ENCODE peak calls at places on chromosomes 6 and 20, in seven cellular contexts. Q, E, B, X, U, F and N are unnamed samples.

GRCh38 chr20:23200914-23201313 is 114.8 kb upstream of the CD93 start:
- DNase-seq in Q (peak), E (peak), B (peak), X (no peak), U (peak), F (peak), N (no peak)

GRCh38 chr20:35845561-35845960 is 73.7 kb downstream of the PHF20 start:
- DNase-seq in Q (no peak), E (no peak), B (no peak), X (no peak), U (no peak), F (no peak), N (no peak)

GRCh38 chr6:139161169-139161568 is 26.3 kb downstream of the HECA start:
- DNase-seq in Q (no peak), E (no peak), B (no peak), X (no peak), U (peak), F (no peak), N (no peak)

GRCh38 chr20:50572922-50573777 is 63.0 kb downstream of the PTPN1 start:
- DNase-seq in Q (peak), E (no peak), B (no peak), X (no peak), U (no peak), F (no peak), N (no peak)

GRCh38 chr6:47146426-47147174 is 104.5 kb upstream of the ADGRF1 start:
- DNase-seq in Q (no peak), E (peak), B (no peak), X (no peak), U (no peak), F (no peak), N (no peak)

GRCh38 chr6:2179950-2180349 is 65.5 kb downstream of the GMDS start:
- DNase-seq in Q (no peak), E (no peak), B (no peak), X (no peak), U (no peak), F (no peak), N (no peak)

GRCh38 chr6:109662192-109662591 is 28.8 kb downstream of the AK9 start:
- DNase-seq in Q (no peak), E (no peak), B (no peak), X (no peak), U (no peak), F (no peak), N (no peak)

GRCh38 chr6:11718461-11718860 is 60.1 kb downstream of the ADTRP start:
- DNase-seq in Q (no peak), E (no peak), B (no peak), X (no peak), U (no peak), F (no peak), N (no peak)

GRCh38 chr6:87670707-87671106 is 31.3 kb downstream of the AKIRIN2 start:
- DNase-seq in Q (no peak), E (no peak), B (no peak), X (no peak), U (no peak), F (no peak), N (no peak)

GRCh38 chr6:131636880-131637792 is at the start of gene ENPP3:
- DNase-seq in Q (no peak), E (no peak), B (no peak), X (no peak), U (peak), F (no peak), N (no peak)

GRCh38 chr6:39365281-39366074 is 43.0 kb upstream of the KCNK16 start:
- DNase-seq in Q (no peak), E (no peak), B (no peak), X (no peak), U (no peak), F (no peak), N (no peak)

GRCh38 chr6:25499851-25500250 is 152.2 kb upstream of the SCGN start:
- DNase-seq in Q (no peak), E (peak), B (no peak), X (no peak), U (no peak), F (no peak), N (no peak)

GRCh38 chr6:149458196-149458595 is 26.6 kb downstream of the ZC3H12D start:
- DNase-seq in Q (no peak), E (no peak), B (no peak), X (peak), U (no peak), F (no peak), N (no peak)

GRCh38 chr20:54219751-54220426 is 12.0 kb downstream of the PFDN4 start:
- DNase-seq in Q (peak), E (peak), B (no peak), X (no peak), U (peak), F (no peak), N (no peak)

GRCh38 chr6:126716012-126716411 is 376.1 kb downstream of the CENPW start:
- DNase-seq in Q (no peak), E (no peak), B (no peak), X (no peak), U (no peak), F (no peak), N (no peak)

GRCh38 chr6:109690373-109690739 is 646 bp downstream of the AK9 start:
- DNase-seq in Q (peak), E (peak), B (peak), X (peak), U (peak), F (peak), N (peak)

GRCh38 chr6:157912326-157912725 is 69.3 kb upstream of the SYNJ2 start:
- DNase-seq in Q (no peak), E (peak), B (no peak), X (no peak), U (no peak), F (no peak), N (no peak)

GRCh38 chr6:49453221-49453620 is 9.8 kb downstream of the MMUT start:
- DNase-seq in Q (no peak), E (peak), B (no peak), X (no peak), U (peak), F (no peak), N (no peak)

GRCh38 chr6:106163966-106164877 is 78.1 kb downstream of the PRDM1 start:
- DNase-seq in Q (no peak), E (no peak), B (no peak), X (peak), U (no peak), F (no peak), N (no peak)

GRCh38 chr6:158774734-158775449 is 44.3 kb downstream of the EZR start:
- DNase-seq in Q (no peak), E (no peak), B (no peak), X (no peak), U (no peak), F (no peak), N (no peak)

GRCh38 chr6:138099832-138100231 is 7.4 kb downstream of the PERP start:
- DNase-seq in Q (no peak), E (no peak), B (no peak), X (no peak), U (no peak), F (no peak), N (no peak)

GRCh38 chr20:10469599-10469998 is 34.5 kb downstream of the SLX4IP start:
- DNase-seq in Q (peak), E (peak), B (no peak), X (no peak), U (peak), F (peak), N (no peak)

GRCh38 chr6:30749554-30750378 is 5.4 kb upstream of the IER3 start:
- DNase-seq in Q (no peak), E (no peak), B (peak), X (no peak), U (peak), F (no peak), N (no peak)

GRCh38 chr6:150567823-150568383 is 31.8 kb upstream of the PLEKHG1 start:
- DNase-seq in Q (no peak), E (no peak), B (no peak), X (no peak), U (no peak), F (no peak), N (no peak)

GRCh38 chr20:22180244-22180643 is 404.1 kb downstream of the FOXA2 start:
- DNase-seq in Q (peak), E (peak), B (no peak), X (no peak), U (peak), F (no peak), N (no peak)

GRCh38 chr20:13099676-13100075 is 90.9 kb downstream of the SPTLC3 start:
- DNase-seq in Q (no peak), E (no peak), B (no peak), X (no peak), U (no peak), F (no peak), N (no peak)

GRCh38 chr6:137264308-137265075 is 45.3 kb upstream of the IFNGR1 start:
- DNase-seq in Q (no peak), E (no peak), B (no peak), X (no peak), U (no peak), F (no peak), N (no peak)

GRCh38 chr20:53926428-53927028 is 143.9 kb downstream of the BCAS1 start:
- DNase-seq in Q (no peak), E (no peak), B (peak), X (no peak), U (peak), F (no peak), N (no peak)

GRCh38 chr6:33901822-33902816 is 98.3 kb upstream of the MLN start:
- DNase-seq in Q (no peak), E (no peak), B (no peak), X (no peak), U (no peak), F (no peak), N (no peak)
- H3K27ac ChIP-seq in Q (no peak), E (no peak), B (no peak), X (no peak), U (no peak), F (no peak), N (no peak)

GRCh38 chr6:159983641-159984080 is 14.8 kb downstream of the IGF2R start:
- DNase-seq in Q (no peak), E (no peak), B (no peak), X (no peak), U (no peak), F (no peak), N (no peak)
- TF ChIP-seq POLR2AphosphoS5 in Q (no peak), E (no peak), B (no peak), X (peak), U (no peak), F (no peak), N (no peak)

GRCh38 chr6:168506460-168506859 is 65.5 kb downstream of the SMOC2 start:
- DNase-seq in Q (no peak), E (no peak), B (no peak), X (no peak), U (no peak), F (no peak), N (no peak)
- H3K4me3 ChIP-seq in Q (no peak), E (no peak), B (no peak), X (no peak), U (no peak), F (no peak), N (no peak)

GRCh38 chr20:5119143-5119434 is 669 bp downstream of the PCNA start:
- DNase-seq in Q (no peak), E (no peak), B (no peak), X (no peak), U (no peak), F (no peak), N (no peak)

GRCh38 chr20:5119435-5120188 is at the start of gene PCNA:
- DNase-seq in Q (peak), E (peak), B (peak), X (peak), U (peak), F (peak), N (peak)

GRCh38 chr20:5118220-5119142 is 1.3 kb downstream of the PCNA start:
- DNase-seq in Q (no peak), E (no peak), B (no peak), X (no peak), U (no peak), F (no peak), N (no peak)

GRCh38 chr20:5122861-5123260 is 3.1 kb upstream of the PCNA start:
- DNase-seq in Q (no peak), E (no peak), B (no peak), X (no peak), U (no peak), F (no peak), N (no peak)

GRCh38 chr20:5120189-5120484 is 379 bp upstream of the PCNA start:
- DNase-seq in Q (no peak), E (no peak), B (no peak), X (no peak), U (no peak), F (no peak), N (no peak)
- H3K27ac ChIP-seq in Q (peak), E (peak), B (peak), X (peak), U (peak), F (peak), N (peak)

GRCh38 chr20:32473231-32474008 is 111.7 kb downstream of the NOL4L start:
- DNase-seq in Q (peak), E (peak), B (no peak), X (no peak), U (peak), F (no peak), N (no peak)

GRCh38 chr20:32474717-32474966 is 110.5 kb downstream of the NOL4L start:
- DNase-seq in Q (no peak), E (no peak), B (no peak), X (no peak), U (no peak), F (no peak), N (no peak)

GRCh38 chr20:32474009-32474716 is 111.0 kb downstream of the NOL4L start:
- DNase-seq in Q (peak), E (no peak), B (no peak), X (no peak), U (peak), F (no peak), N (no peak)

GRCh38 chr20:32476684-32477593 is 108.2 kb downstream of the NOL4L start:
- DNase-seq in Q (peak), E (no peak), B (no peak), X (peak), U (no peak), F (no peak), N (no peak)

DNA sequence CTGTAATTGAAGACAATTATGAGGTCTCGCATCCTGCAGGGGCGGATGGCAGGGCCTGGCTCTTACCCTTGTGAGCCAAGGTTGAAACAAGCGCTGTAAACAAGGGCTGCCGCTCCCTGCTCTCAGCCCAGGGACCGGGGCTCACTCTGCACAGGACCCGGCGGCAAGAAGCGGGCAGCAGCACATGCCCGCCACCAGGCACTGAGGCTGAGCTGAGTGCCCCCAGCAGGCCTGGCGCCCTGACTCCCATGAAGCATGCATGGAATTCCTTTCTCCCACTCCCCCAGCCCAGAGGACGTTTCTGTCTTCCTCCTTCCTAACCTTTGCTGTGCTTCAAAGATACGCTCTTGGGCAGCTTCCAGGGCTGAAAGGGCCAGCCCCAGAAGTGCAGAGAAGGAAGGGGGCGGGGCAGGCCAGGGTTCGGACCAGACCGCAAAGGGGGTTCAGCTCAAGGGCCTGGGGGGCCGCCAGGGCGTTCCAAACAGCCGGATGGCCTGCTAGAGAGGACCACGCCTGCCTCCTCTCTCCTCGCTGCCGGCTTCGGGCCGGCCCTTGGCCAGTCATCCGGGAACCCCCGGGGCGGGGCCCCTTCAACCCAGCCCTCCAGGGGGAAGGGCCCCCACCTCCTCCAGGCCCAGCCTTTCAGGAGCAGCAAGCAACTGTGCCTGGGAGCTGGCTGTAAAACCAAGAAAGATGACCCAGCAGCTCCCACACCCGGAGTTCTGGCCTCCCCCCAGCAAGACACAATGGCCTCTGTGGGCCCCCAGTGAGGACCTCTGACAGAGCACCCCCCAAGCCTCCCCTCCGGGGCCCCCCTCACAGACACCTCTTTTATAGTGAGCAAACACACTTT is 109.9 kb downstream of the NOL4L start:
- DNase-seq in Q (peak), E (peak), B (peak), X (peak), U (peak), F (no peak), N (peak)
- TF ChIP-seq POLR2AphosphoS5 in Q (peak), E (no peak), B (peak), X (peak), U (peak), F (no peak), N (peak)

GRCh38 chr20:37904008-37904675 is 1.2 kb downstream of the VSTM2L start:
- DNase-seq in Q (no peak), E (no peak), B (no peak), X (no peak), U (no peak), F (no peak), N (no peak)
- H3K4me3 ChIP-seq in Q (peak), E (no peak), B (peak), X (peak), U (no peak), F (no peak), N (no peak)

GRCh38 chr20:62236997-62237771 is 1.1 kb upstream of the OSBPL2 start:
- DNase-seq in Q (no peak), E (no peak), B (no peak), X (no peak), U (peak), F (no peak), N (no peak)
- H3K27ac ChIP-seq in Q (no peak), E (no peak), B (peak), X (peak), U (peak), F (no peak), N (no peak)